ENCODE peak calls at places on chromosomes 3 and 15, in nine cellular contexts. V is colonic mucosa; G is pancreas; Z is neural crest cell; M is CD8-positive, alpha-beta T cell; X is heart left ventricle; O is GM13976; E is AG10803; Y is cardiac fibroblast. L is an unnamed sample.

GRCh38 chr3:195895078-195895899 is 13.1 kb downstream of the TNK2 start:
- DNase-seq in V (peak), G (peak), Z (peak), M (peak), X (peak), O (peak), E (peak), Y (peak), L (peak)

GRCh38 chr15:96342611-96343528 is 12.4 kb downstream of the NR2F2 start:
- DNase-seq in V (peak), G (no peak), Z (no peak), M (no peak), X (no peak), O (no peak), E (no peak), Y (no peak), L (no peak)

GRCh38 chr15:101795455-101795854 is 7.9 kb upstream of the OR4F6 start:
- DNase-seq in V (no peak), G (no peak), Z (no peak), M (no peak), X (no peak), O (no peak), E (peak), Y (peak), L (no peak)

GRCh38 chr15:28935316-28935715 is 49.5 kb downstream of the APBA2 start:
- DNase-seq in V (no peak), G (no peak), Z (peak), M (peak), X (no peak), O (peak), E (no peak), Y (no peak), L (no peak)

GRCh38 chr15:82570721-82571519 is 30.7 kb upstream of the RPS17 start:
- DNase-seq in V (no peak), G (no peak), Z (no peak), M (no peak), X (no peak), O (no peak), E (peak), Y (peak), L (no peak)

GRCh38 chr3:1380926-1381646 is 288.3 kb downstream of the CNTN6 start:
- DNase-seq in V (no peak), G (no peak), Z (no peak), M (no peak), X (peak), O (peak), E (no peak), Y (no peak), L (no peak)

GRCh38 chr3:12898980-12899755 is 57.8 kb upstream of the RPL32 start:
- DNase-seq in V (no peak), G (peak), Z (no peak), M (no peak), X (no peak), O (no peak), E (no peak), Y (no peak), L (no peak)

GRCh38 chr3:126983276-126983652 is 349 bp downstream of the PLXNA1 start:
- DNase-seq in V (no peak), G (no peak), Z (no peak), M (no peak), X (no peak), O (peak), E (no peak), Y (peak), L (no peak)

GRCh38 chr3:69294014-69294771 is 91.7 kb downstream of the FRMD4B start:
- DNase-seq in V (no peak), G (no peak), Z (no peak), M (no peak), X (no peak), O (peak), E (peak), Y (peak), L (no peak)

GRCh38 chr3:143070977-143071551 is 48.5 kb upstream of the CHST2 start:
- DNase-seq in V (peak), G (no peak), Z (no peak), M (no peak), X (no peak), O (no peak), E (peak), Y (peak), L (no peak)

GRCh38 chr3:187929115-187929828 is 184.0 kb upstream of the BCL6 start:
- DNase-seq in V (no peak), G (no peak), Z (no peak), M (no peak), X (no peak), O (no peak), E (no peak), Y (no peak), L (no peak)

DNA sequence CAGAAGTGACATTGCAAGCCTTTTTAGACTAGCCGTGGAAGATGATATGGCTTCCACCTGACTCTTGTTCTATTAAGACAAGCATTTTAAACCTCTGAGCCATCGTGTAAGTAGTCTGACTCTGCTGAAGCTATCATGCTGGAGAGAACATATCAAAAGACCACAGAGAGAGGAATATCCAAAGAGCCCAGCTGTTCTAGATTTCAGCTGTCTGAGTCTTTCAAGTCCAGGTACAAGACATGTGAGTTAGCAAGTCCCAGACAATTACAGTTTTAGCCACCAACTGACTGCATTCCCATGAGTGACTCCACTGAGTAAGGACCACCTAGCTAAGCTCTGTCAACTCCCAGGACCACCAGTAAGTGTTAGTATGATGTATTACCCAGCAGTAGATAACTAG is 516.9 kb upstream of the NAALADL2 start:
- DNase-seq in V (no peak), G (no peak), Z (no peak), M (no peak), X (no peak), O (no peak), E (peak), Y (no peak), L (no peak)
- TF ChIP-seq CTCF in V (no peak), G (no peak), Z (no peak), M (no peak), X (no peak), O (no peak), E (no peak), Y (no peak), L (no peak)

GRCh38 chr3:44886561-44886960 is 12.2 kb downstream of the TGM4 start:
- DNase-seq in V (no peak), G (no peak), Z (no peak), M (no peak), X (no peak), O (no peak), E (no peak), Y (no peak), L (no peak)

GRCh38 chr3:44885618-44886017 is 11.2 kb downstream of the TGM4 start:
- DNase-seq in V (no peak), G (no peak), Z (no peak), M (no peak), X (no peak), O (no peak), E (peak), Y (peak), L (no peak)

GRCh38 chr3:44880284-44880683 is 5.9 kb downstream of the TGM4 start:
- DNase-seq in V (no peak), G (no peak), Z (no peak), M (no peak), X (no peak), O (no peak), E (no peak), Y (no peak), L (no peak)

GRCh38 chr3:44883999-44884431 is 9.6 kb downstream of the TGM4 start:
- DNase-seq in V (no peak), G (no peak), Z (no peak), M (no peak), X (no peak), O (no peak), E (peak), Y (peak), L (no peak)

DNA sequence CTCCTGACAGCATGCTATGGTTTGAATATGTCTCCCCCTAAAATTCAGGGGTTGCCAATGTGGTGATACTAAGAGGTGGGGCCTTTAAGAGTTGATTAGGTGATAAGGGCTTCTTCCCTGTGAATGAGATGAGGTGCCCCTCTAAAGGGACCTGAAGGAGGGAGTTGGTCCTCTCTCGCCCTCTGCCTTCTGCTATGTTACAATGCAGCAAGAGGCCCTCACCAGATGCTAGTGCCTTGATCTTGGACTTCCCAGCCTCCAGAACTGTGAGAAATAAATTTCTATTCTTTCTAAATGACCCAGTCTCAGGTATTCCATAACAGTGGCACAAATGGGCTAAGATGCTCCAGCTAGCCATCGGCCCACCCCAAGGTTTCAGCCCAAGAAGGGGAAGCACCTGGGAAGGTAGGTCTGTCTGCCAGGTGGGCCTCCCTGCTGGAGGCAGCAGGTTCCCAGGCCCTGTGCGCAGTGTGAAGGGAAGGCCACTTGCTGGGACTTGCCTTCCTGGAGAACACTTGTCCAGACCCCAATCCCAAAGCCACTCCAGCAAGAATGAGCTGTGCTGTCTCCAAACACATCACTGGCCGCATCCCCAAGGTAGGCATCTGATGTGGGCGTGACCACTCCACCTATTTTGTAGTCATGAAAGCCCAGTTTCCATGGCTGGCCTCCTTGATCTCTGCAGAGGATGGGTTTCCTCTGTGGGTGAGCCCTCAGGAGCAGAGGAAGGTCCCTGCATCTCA is 9.0 kb downstream of the TGM4 start:
- DNase-seq in V (no peak), G (no peak), Z (no peak), M (no peak), X (no peak), O (no peak), E (no peak), Y (no peak), L (no peak)
- TF ChIP-seq CTCF in V (no peak), G (no peak), Z (peak), M (no peak), X (no peak), O (no peak), E (no peak), Y (peak), L (no peak)

GRCh38 chr3:64086479-64086878 is 63.2 kb upstream of the PSMD6 start:
- DNase-seq in V (no peak), G (no peak), Z (no peak), M (no peak), X (no peak), O (no peak), E (no peak), Y (no peak), L (no peak)
- TF ChIP-seq CTCF in V (no peak), G (no peak), Z (no peak), M (no peak), X (no peak), O (no peak), E (no peak), Y (no peak), L (no peak)

GRCh38 chr3:50625131-50625878 is 8.4 kb downstream of the MAPKAPK3 start:
- DNase-seq in V (no peak), G (no peak), Z (no peak), M (no peak), X (peak), O (no peak), E (no peak), Y (no peak), L (no peak)

GRCh38 chr3:50626406-50626805 is 9.5 kb downstream of the MAPKAPK3 start:
- DNase-seq in V (no peak), G (no peak), Z (no peak), M (no peak), X (no peak), O (no peak), E (no peak), Y (no peak), L (no peak)

GRCh38 chr3:50628601-50629000 is 11.7 kb downstream of the MAPKAPK3 start:
- DNase-seq in V (no peak), G (no peak), Z (no peak), M (no peak), X (no peak), O (no peak), E (no peak), Y (no peak), L (no peak)

GRCh38 chr3:50625879-50626182 is 8.9 kb downstream of the MAPKAPK3 start:
- DNase-seq in V (no peak), G (no peak), Z (no peak), M (no peak), X (no peak), O (no peak), E (no peak), Y (no peak), L (no peak)

GRCh38 chr3:50627407-50628051 is 10.6 kb downstream of the MAPKAPK3 start:
- DNase-seq in V (no peak), G (no peak), Z (no peak), M (no peak), X (peak), O (peak), E (peak), Y (peak), L (no peak)
- TF ChIP-seq CTCF in V (no peak), G (no peak), Z (peak), M (no peak), X (peak), O (peak), E (peak), Y (peak), L (no peak)

GRCh38 chr3:189169728-189170127 is 2.0 kb upstream of the TPRG1 start:
- DNase-seq in V (no peak), G (no peak), Z (no peak), M (no peak), X (no peak), O (no peak), E (no peak), Y (no peak), L (no peak)
- TF ChIP-seq CTCF in V (no peak), G (no peak), Z (no peak), M (no peak), X (no peak), O (no peak), E (no peak), Y (peak), L (no peak)

GRCh38 chr3:180898572-180898971 is 13.9 kb upstream of the FXR1 start:
- DNase-seq in V (no peak), G (no peak), Z (no peak), M (no peak), X (no peak), O (no peak), E (no peak), Y (no peak), L (no peak)
- TF ChIP-seq CTCF in V (no peak), G (no peak), Z (no peak), M (no peak), X (no peak), O (no peak), E (no peak), Y (no peak), L (no peak)

GRCh38 chr3:142003291-142003690 is 126.8 kb downstream of the ATP1B3 start:
- DNase-seq in V (no peak), G (no peak), Z (no peak), M (no peak), X (no peak), O (no peak), E (no peak), Y (no peak), L (no peak)

GRCh38 chr3:142000341-142000870 is 124.0 kb downstream of the ATP1B3 start:
- DNase-seq in V (no peak), G (no peak), Z (no peak), M (no peak), X (no peak), O (no peak), E (peak), Y (peak), L (no peak)

GRCh38 chr3:141994856-141995255 is 118.4 kb downstream of the ATP1B3 start:
- DNase-seq in V (no peak), G (no peak), Z (no peak), M (no peak), X (no peak), O (no peak), E (no peak), Y (no peak), L (no peak)

GRCh38 chr3:141996437-141996836 is 120.0 kb downstream of the ATP1B3 start:
- DNase-seq in V (no peak), G (no peak), Z (no peak), M (no peak), X (no peak), O (no peak), E (no peak), Y (no peak), L (no peak)

DNA sequence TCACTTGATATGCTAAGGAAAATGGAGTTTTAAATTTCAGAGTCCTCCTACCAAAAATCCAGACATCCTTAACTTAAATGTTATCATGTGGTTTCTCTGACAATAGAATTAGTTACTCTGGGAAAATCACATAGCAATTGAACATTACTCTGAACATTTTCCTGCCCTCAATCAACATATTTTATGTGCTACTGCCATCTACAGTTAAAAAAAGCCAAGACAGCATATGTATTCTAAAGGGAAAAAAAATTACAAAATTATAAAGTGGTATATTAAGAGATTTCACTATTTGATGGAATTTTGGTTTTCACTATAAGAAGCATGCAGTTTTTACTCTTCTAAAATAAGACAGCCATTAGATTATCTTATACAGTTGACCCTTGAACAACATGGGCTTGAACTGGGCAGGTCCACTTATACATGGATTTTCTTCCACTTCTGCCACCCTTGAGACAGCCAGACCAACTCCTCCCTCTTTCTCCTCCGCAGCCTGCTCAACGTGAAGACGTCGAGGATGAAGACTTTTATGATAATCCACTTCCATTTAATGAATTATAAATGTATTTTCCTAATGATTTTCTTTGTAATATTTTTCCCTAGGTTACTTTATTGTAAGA is 122.3 kb downstream of the ATP1B3 start:
- DNase-seq in V (no peak), G (no peak), Z (no peak), M (no peak), X (no peak), O (no peak), E (peak), Y (peak), L (no peak)
- TF ChIP-seq CTCF in V (peak), G (no peak), Z (peak), M (peak), X (peak), O (no peak), E (peak), Y (peak), L (no peak)

DNA sequence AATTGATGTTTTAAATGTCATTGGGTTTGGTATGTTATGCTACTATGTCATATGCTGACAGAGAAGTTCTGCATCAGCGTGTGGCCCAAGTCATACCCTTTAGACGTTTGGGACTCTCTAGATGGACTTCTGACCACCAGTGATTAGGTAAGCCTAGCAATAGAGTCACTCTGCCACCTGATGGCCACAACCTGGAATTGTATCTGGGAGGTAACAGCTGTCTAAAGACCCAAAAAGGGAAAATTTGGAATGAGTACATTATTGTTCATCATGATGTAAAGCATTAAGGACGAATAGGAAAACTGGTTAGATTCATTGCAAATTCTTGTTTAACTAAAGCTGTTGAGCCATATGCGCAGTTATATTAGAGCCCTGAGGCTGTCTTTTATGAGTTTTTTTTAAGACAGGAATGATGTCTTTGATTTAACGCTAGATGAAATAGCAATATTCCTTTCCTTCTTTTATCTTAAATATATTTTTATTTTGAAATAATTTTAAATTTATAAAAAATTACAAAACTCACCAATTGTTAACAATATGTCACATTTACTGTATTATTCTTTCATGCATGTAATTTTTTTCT is 63.6 kb downstream of the FAM81A start:
- DNase-seq in V (peak), G (no peak), Z (peak), M (no peak), X (no peak), O (peak), E (peak), Y (peak), L (no peak)
- TF ChIP-seq CTCF in V (peak), G (peak), Z (peak), M (no peak), X (peak), O (peak), E (peak), Y (peak), L (peak)

DNA sequence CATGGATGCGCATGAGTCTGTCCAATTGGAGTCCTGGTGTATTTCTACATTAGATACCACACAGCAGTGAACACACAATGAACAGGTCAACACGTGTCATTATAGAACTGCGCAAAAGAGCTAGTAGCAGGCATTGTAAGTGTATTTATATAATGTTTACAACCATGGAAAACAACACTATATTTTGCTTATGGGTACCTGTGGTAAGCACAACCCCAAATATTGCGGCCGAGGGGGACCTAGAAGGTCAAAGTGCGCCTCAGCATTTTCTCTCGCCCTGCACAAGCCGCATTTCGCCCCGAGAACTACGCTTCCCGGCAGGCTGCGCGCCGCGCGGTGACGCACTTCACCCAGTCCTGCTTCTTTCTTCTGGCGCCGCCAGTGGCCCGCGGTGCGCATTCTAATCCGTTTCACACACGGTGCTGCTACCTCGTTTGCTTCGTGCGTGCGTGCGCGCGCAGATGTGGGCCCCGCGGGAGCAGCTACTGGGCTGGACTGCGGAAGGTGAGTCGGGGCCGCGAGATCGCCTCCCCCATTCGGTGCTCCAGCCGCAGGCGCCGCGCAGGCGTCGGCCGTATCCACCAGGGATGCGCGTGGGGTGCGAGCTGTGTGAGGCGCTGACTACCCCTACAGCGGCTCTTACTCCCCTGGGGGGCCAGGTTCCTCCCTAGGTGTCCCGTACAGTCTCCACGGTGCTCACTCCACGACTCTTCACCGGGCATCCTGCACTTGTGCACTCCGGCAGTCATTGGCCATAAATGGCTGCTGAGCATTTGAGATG is at the start of gene ZNF589:
- DNase-seq in V (peak), G (peak), Z (peak), M (peak), X (peak), O (peak), E (peak), Y (peak), L (peak)
- TF ChIP-seq CTCF in V (no peak), G (no peak), Z (no peak), M (peak), X (peak), O (peak), E (peak), Y (peak), L (no peak)